ENCODE peak calls at places on chromosomes 2 and 18, in five cellular contexts. D is B cell, G is fibroblast of pulmonary artery, F is thoracic aorta, P is SJSA1. N is an unnamed sample.

GRCh38 chr2:38665854-38666577 is at the start of gene GALM:
- DNase-seq in D (peak; percentile 44), G (peak; percentile 97), F (peak; percentile 43), P (peak; percentile 78), N (peak; percentile 86)

GRCh38 chr2:200617089-200618050 is 31.6 kb downstream of the AOX1 start:
- DNase-seq in P (no peak), G (peak; percentile 77), F (no peak), D (no peak), N (no peak)

GRCh38 chr18:52277785-52278184 is 62.2 kb upstream of the DCC start:
- DNase-seq in G (no peak), F (no peak), D (no peak), P (no peak), N (no peak)

GRCh38 chr2:69518836-69519235 is 81.6 kb upstream of the NFU1 start:
- DNase-seq in P (no peak), F (no peak), D (no peak), G (no peak), N (peak; percentile 46)

GRCh38 chr2:190759749-190760213 is 110.9 kb downstream of the NAB1 start:
- DNase-seq in D (no peak), G (peak; percentile 91), P (peak; percentile 50), F (no peak), N (no peak)

GRCh38 chr2:95115418-95115817 is 6.2 kb downstream of the MRPS5 start:
- DNase-seq in F (no peak), D (peak; percentile 58), P (peak; percentile 55), G (peak; percentile 78), N (peak; percentile 75)

GRCh38 chr2:109129356-109129920 is 433 bp downstream of the SH3RF3 start:
- DNase-seq in F (no peak), G (peak; percentile 38), D (peak; percentile 72), P (peak; percentile 44), N (no peak)

GRCh38 chr2:161008311-161008710 is 151.9 kb upstream of the TANK start:
- DNase-seq in D (no peak), P (no peak), F (no peak), G (no peak), N (no peak)

GRCh38 chr2:26687328-26687727 is 5.2 kb upstream of the KCNK3 start:
- DNase-seq in P (no peak), D (no peak), G (no peak), F (no peak), N (no peak)

GRCh38 chr2:84874381-84875212 is 6.3 kb downstream of the TRABD2A start:
- DNase-seq in D (no peak), P (no peak), F (no peak), G (peak; percentile 43), N (no peak)

GRCh38 chr2:127025357-127026062 is 81.4 kb downstream of the BIN1 start:
- DNase-seq in G (peak; percentile 86), P (peak; percentile 88), D (peak; percentile 59), F (peak; percentile 40), N (peak; percentile 69)

GRCh38 chr2:120367649-120368048 is 21.7 kb downstream of the INHBB start:
- DNase-seq in G (no peak), P (peak; percentile 60), F (no peak), D (no peak), N (no peak)

GRCh38 chr18:49967171-49967570 is 153.8 kb upstream of the ACAA2 start:
- DNase-seq in G (no peak), P (no peak), D (no peak), F (no peak), N (no peak)

GRCh38 chr2:238066218-238066617 is 5.4 kb downstream of the SCLY start:
- DNase-seq in F (no peak), P (no peak), D (no peak), G (no peak), N (no peak)

GRCh38 chr2:105287692-105288091 is 41.8 kb downstream of the TGFBRAP1 start:
- DNase-seq in D (no peak), P (no peak), G (peak; percentile 59), F (no peak), N (no peak)

GRCh38 chr2:133486706-133487305 is 81.5 kb downstream of the NCKAP5 start:
- DNase-seq in P (no peak), D (no peak), F (no peak), G (no peak), N (no peak)

GRCh38 chr2:233380132-233381012 is 26.1 kb downstream of the DGKD start:
- DNase-seq in F (no peak), P (no peak), G (peak; percentile 35), D (peak; percentile 68), N (peak; percentile 56)

GRCh38 chr2:128505150-128505490 is 186.5 kb upstream of the HS6ST1 start:
- DNase-seq in P (peak; percentile 35), F (no peak), D (no peak), G (no peak), N (no peak)